ENCODE peak calls at places on chromosomes 6 and 20, in six cellular contexts. V is adrenal gland, A is left ventricle myocardium inferior, J is small intestine, R is MM.1S, K is esophagus squamous epithelium. I is an unnamed sample.

GRCh38 chr6:34341481-34341971 is 50.9 kb downstream of the NUDT3 start:
- DNase-seq in V (no peak), A (no peak), J (no peak), R (no peak), K (no peak), I (no peak)

GRCh38 chr6:31272856-31273626 is 1.1 kb upstream of the HLA-C start:
- DNase-seq in V (peak; percentile 10), A (no peak), J (peak; percentile 32), R (no peak), K (no peak), I (peak; percentile 53)

GRCh38 chr6:109336221-109336955 is 45.9 kb downstream of the CD164 start:
- DNase-seq in V (peak; percentile 34), A (no peak), J (peak; percentile 89), R (no peak), K (no peak), I (no peak)

GRCh38 chr20:51272392-51272791 is 249.5 kb upstream of the KCNG1 start:
- DNase-seq in V (no peak), A (no peak), J (no peak), R (no peak), K (no peak), I (no peak)

GRCh38 chr6:168022488-168023321 is 25.2 kb downstream of the KIF25 start:
- DNase-seq in V (no peak), A (no peak), J (no peak), R (peak; percentile 19), K (no peak), I (no peak)

GRCh38 chr6:14441371-14441781 is 323.8 kb downstream of the CD83 start:
- DNase-seq in V (no peak), A (no peak), J (no peak), R (no peak), K (no peak), I (no peak)

GRCh38 chr20:57117296-57117695 is 149.1 kb downstream of the BMP7 start:
- DNase-seq in V (no peak), A (no peak), J (no peak), R (no peak), K (no peak), I (no peak)

GRCh38 chr20:50187403-50188051 is 3.1 kb upstream of the CEBPB start:
- DNase-seq in V (peak; percentile 67), A (no peak), J (no peak), R (no peak), K (no peak), I (no peak)

GRCh38 chr6:110317646-110318045 is 40.5 kb downstream of the METTL24 start:
- DNase-seq in V (no peak), A (no peak), J (no peak), R (no peak), K (no peak), I (no peak)

GRCh38 chr6:9504191-9504590 is 910.7 kb downstream of the TFAP2A start:
- DNase-seq in V (no peak), A (no peak), J (no peak), R (no peak), K (no peak), I (no peak)

GRCh38 chr6:53107091-53107490 is 41.5 kb downstream of the GCM1 start:
- DNase-seq in V (no peak), A (no peak), J (no peak), R (no peak), K (no peak), I (no peak)

GRCh38 chr6:54907316-54907715 is 60.7 kb downstream of the FAM83B start:
- DNase-seq in V (no peak), A (no peak), J (peak; percentile 35), R (peak; percentile 41), K (no peak), I (no peak)

GRCh38 chr6:9397981-9398559 is 962.7 kb upstream of the SLC35B3 start:
- DNase-seq in V (no peak), A (peak; percentile 53), J (no peak), R (no peak), K (no peak), I (no peak)

GRCh38 chr6:33826537-33826936 is 22.7 kb upstream of the MLN start:
- DNase-seq in V (no peak), A (no peak), J (no peak), R (no peak), K (no peak), I (no peak)

GRCh38 chr20:38049800-38050199 is 16.3 kb downstream of the RPRD1B start:
- DNase-seq in V (no peak), A (no peak), J (no peak), R (no peak), K (no peak), I (no peak)

GRCh38 chr6:109096198-109096597 is 891 bp downstream of the CEP57L1 start:
- DNase-seq in V (no peak), A (no peak), J (no peak), R (no peak), K (no peak), I (no peak)

GRCh38 chr20:53707341-53708102 is 113.9 kb upstream of the ZNF217 start:
- DNase-seq in V (peak; percentile 10), A (no peak), J (no peak), R (no peak), K (no peak), I (no peak)

GRCh38 chr6:49849121-49849907 is 17.0 kb downstream of the CRISP1 start:
- DNase-seq in V (no peak), A (no peak), J (peak; percentile 42), R (peak; percentile 62), K (no peak), I (no peak)

GRCh38 chr6:105087571-105088211 is 92.1 kb downstream of the POPDC3 start:
- DNase-seq in V (peak; percentile 57), A (no peak), J (peak; percentile 56), R (peak; percentile 58), K (no peak), I (no peak)

GRCh38 chr6:113857565-113858066 is 471 bp downstream of the MARCKS start:
- DNase-seq in V (peak; percentile 6), A (peak; percentile 21), J (peak; percentile 54), R (peak; percentile 24), K (no peak), I (no peak)

GRCh38 chr20:49483018-49483705 is 694 bp upstream of the KCNB1 start:
- DNase-seq in V (no peak), A (no peak), J (no peak), R (no peak), K (no peak), I (no peak)

GRCh38 chr6:38319259-38320255 is 320.2 kb downstream of the BTBD9 start:
- DNase-seq in V (no peak), A (no peak), J (peak; percentile 29), R (no peak), K (no peak), I (no peak)

GRCh38 chr6:10420546-10421507 is 6.0 kb upstream of the TFAP2A start:
- DNase-seq in V (no peak), A (no peak), J (no peak), R (no peak), K (no peak), I (no peak)

GRCh38 chr20:9021699-9022098 is 47.2 kb upstream of the PLCB4 start:
- DNase-seq in V (no peak), A (no peak), J (no peak), R (no peak), K (no peak), I (no peak)

GRCh38 chr20:46708172-46708860 is 1.1 kb upstream of the SLC2A10 start:
- DNase-seq in V (no peak), A (no peak), J (peak; percentile 30), R (no peak), K (no peak), I (no peak)
- H3K4me1 ChIP-seq in V (no peaks in the 10 kb centered on the region), A (peaks cover 28% of the 10 kb centered on the region), J (no peaks in the 10 kb centered on the region), R (no peaks in the 10 kb centered on the region), K (peaks cover 13% of the 10 kb centered on the region), I (peaks cover 5% of the 10 kb centered on the region)

GRCh38 chr20:44644384-44645131 is 6.9 kb downstream of the ADA start:
- DNase-seq in V (no peak), A (no peak), J (peak; percentile 12), R (peak; percentile 75), K (no peak), I (peak; percentile 49)
- H3K27ac ChIP-seq in V (no peak overlapping the region), A (peak overlapping the region; percentile 90), J (peak overlapping the region; percentile 92), R (peak overlapping the region; percentile 98), K (peak overlapping the region; percentile 91), I (peak overlapping the region; percentile 69)

DNA sequence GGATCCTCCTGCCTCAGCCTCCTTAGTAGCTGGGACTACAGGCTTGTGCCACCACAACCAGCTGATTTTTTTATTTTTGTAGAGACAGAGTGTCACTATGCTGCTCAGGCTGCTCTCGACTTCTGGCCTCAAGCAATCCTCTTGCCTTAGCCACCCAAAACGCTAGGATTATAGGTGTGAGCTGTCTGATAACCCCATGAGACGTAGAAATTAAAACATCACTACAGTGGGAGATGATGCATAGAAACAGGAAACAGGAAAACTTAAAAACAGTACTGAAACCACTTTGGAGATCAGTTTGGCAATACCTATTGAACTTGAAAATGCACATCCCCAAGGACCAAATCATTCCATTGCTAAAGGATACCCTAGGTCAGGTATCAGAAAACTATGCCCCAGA is 10.8 kb downstream of the SENP6 start:
- DNase-seq in V (no peak), A (no peak), J (no peak), R (no peak), K (no peak), I (no peak)
- H3K4me1 ChIP-seq in V (peaks cover 49% of the 10 kb centered on the region), A (peaks cover 97% of the 10 kb centered on the region), J (no peaks in the 10 kb centered on the region), R (peaks cover 29% of the 10 kb centered on the region), K (peaks cover 29% of the 10 kb centered on the region), I (peaks cover 64% of the 10 kb centered on the region)

DNA sequence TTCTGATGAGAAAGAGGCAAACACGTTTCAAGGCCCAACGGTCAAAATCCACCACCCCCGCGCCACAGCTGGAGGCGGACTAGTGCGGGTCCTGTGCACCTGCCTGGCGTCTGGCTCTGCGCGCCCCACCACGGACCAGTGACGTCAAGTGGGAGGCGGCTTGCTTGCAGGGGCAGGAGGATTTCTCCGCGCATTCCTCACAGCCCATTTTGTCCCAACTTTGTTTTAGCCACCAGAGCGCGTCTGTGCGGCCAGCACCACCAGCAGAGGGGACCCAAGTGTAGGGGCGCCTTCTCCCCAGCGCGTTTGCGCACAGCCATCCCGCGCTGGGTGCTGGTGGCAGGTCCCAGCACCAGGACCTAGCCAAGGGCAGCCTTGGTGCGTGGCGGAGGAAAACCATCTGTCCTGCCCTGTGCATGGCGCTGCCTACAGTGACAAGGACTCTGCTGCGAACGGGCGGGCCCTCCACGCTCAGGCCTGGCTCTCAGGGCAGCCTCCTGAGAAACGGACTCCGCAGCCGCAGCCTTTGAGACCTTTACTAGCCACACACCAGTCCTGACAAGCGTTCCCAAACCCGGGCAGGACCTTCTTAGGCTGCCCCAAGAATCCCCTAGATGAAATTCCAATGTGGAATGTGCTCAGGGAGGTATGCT is 194.8 kb upstream of the EXOC2 start:
- DNase-seq in V (no peak), A (no peak), J (no peak), R (no peak), K (no peak), I (no peak)
- H3K27ac ChIP-seq in V (no peak overlapping the region), A (no peak overlapping the region), J (no peak overlapping the region), R (no peak overlapping the region), K (no peak overlapping the region), I (no peak overlapping the region)